ENCODE peak calls at places on chromosomes 7 and 10, in six cellular contexts. Q is kidney, S is mesendoderm, P is aorta, M is heart right ventricle, E is ovary. L is an unnamed sample.

GRCh38 chr7:6430271-6430940 is 17.3 kb downstream of the DAGLB start:
- DNase-seq in Q (no peak), S (peak; percentile 52), P (no peak), M (no peak), E (no peak), L (peak; percentile 69)

GRCh38 chr10:125991009-125991788 is 94.8 kb downstream of the FANK1 start:
- DNase-seq in Q (no peak), S (no peak), P (no peak), M (no peak), E (no peak), L (no peak)

GRCh38 chr7:156064921-156065386 is 252.7 kb upstream of the SHH start:
- DNase-seq in Q (no peak), S (no peak), P (no peak), M (no peak), E (no peak), L (no peak)

GRCh38 chr7:25171071-25171470 is 46.0 kb upstream of the CYCS start:
- DNase-seq in Q (no peak), S (no peak), P (no peak), M (no peak), E (no peak), L (no peak)

GRCh38 chr10:116429288-116429977 is 1.8 kb downstream of the PNLIPRP3 start:
- DNase-seq in Q (no peak), S (no peak), P (no peak), M (no peak), E (no peak), L (no peak)

GRCh38 chr10:123913688-123914268 is 22.2 kb upstream of the CPXM2 start:
- DNase-seq in Q (peak; percentile 81), S (peak; percentile 47), P (no peak), M (no peak), E (peak; percentile 44), L (no peak)

GRCh38 chr10:110636932-110637557 is 7.1 kb upstream of the RBM20 start:
- DNase-seq in Q (no peak), S (peak; percentile 90), P (no peak), M (peak; percentile 54), E (no peak), L (peak; percentile 90)

GRCh38 chr7:17239683-17240521 is 58.5 kb upstream of the AHR start:
- DNase-seq in Q (no peak), S (peak; percentile 7), P (no peak), M (no peak), E (no peak), L (no peak)

GRCh38 chr10:22103701-22104100 is 100.2 kb upstream of the DNAJC1 start:
- DNase-seq in Q (no peak), S (peak; percentile 49), P (no peak), M (no peak), E (no peak), L (peak; percentile 56)

GRCh38 chr7:78226059-78226658 is 427.6 kb downstream of the PHTF2 start:
- DNase-seq in Q (no peak), S (peak; percentile 70), P (peak; percentile 83), M (peak; percentile 26), E (peak; percentile 77), L (peak; percentile 89)

GRCh38 chr10:3666525-3667302 is 118.3 kb downstream of the KLF6 start:
- DNase-seq in Q (no peak), S (no peak), P (no peak), M (no peak), E (no peak), L (no peak)

GRCh38 chr10:69232736-69233135 is 12.6 kb downstream of the HKDC1 start:
- DNase-seq in Q (no peak), S (no peak), P (no peak), M (no peak), E (no peak), L (peak; percentile 54)

GRCh38 chr7:35802102-35802466 is 1.2 kb downstream of the SEPTIN7 start:
- DNase-seq in Q (no peak), S (no peak), P (no peak), M (no peak), E (no peak), L (no peak)
- H3K4me1 ChIP-seq in Q (peaks cover 13% of the 10 kb centered on the region), S (peaks cover 2% of the 10 kb centered on the region), P (no peaks in the 10 kb centered on the region), M (peaks cover 27% of the 10 kb centered on the region), E (peaks cover 7% of the 10 kb centered on the region), L (peaks cover 4% of the 10 kb centered on the region)

GRCh38 chr10:1249142-1249541 is 193.0 kb downstream of the WDR37 start:
- DNase-seq in Q (no peak), S (no peak), P (no peak), M (no peak), E (no peak), L (no peak)

GRCh38 chr10:1244493-1244892 is 188.3 kb downstream of the WDR37 start:
- DNase-seq in Q (no peak), S (no peak), P (no peak), M (no peak), E (no peak), L (peak; percentile 41)

GRCh38 chr10:1251769-1252168 is 195.6 kb downstream of the WDR37 start:
- DNase-seq in Q (no peak), S (no peak), P (no peak), M (no peak), E (no peak), L (no peak)

GRCh38 chr10:1243486-1244182 is 187.4 kb downstream of the WDR37 start:
- DNase-seq in Q (no peak), S (peak; percentile 35), P (peak; percentile 68), M (no peak), E (no peak), L (peak; percentile 89)

DNA sequence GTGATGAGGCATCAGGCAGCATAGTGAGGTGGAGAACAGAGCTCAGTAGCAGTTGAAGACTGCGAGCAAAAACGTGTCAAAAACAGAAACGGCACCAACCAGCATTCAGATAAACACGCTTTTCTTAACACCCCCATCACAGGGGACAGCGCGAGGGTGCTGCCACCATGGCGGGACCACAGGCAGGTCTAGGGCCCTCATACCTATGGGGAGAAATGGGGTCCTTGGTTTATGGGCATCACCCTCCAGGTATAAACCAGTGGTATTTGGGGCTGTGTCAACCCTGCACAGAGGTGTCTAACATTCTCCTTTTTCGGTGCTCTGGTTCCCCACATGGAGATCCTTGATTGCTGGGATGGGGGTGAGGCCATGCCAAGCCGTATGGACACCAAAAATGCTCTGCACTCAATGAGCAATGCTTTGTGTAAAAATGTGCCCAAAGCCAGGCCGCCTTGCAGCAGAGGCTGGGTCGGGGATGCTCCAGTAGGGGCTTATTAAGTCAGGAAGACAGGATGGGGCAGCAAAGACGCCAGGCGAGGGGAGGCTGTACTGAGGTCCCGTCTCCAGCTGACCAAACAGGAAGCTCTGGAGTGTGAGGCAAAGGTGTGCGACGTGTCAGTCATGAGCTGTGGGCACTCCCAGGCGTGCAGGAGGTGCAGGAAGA is 191.5 kb downstream of the WDR37 start:
- DNase-seq in Q (no peak), S (no peak), P (no peak), M (no peak), E (no peak), L (no peak)
- H3K27ac ChIP-seq in Q (no peak overlapping the region), S (no peak overlapping the region), P (no peak overlapping the region), M (no peak overlapping the region), E (no peak overlapping the region), L (no peak overlapping the region)

DNA sequence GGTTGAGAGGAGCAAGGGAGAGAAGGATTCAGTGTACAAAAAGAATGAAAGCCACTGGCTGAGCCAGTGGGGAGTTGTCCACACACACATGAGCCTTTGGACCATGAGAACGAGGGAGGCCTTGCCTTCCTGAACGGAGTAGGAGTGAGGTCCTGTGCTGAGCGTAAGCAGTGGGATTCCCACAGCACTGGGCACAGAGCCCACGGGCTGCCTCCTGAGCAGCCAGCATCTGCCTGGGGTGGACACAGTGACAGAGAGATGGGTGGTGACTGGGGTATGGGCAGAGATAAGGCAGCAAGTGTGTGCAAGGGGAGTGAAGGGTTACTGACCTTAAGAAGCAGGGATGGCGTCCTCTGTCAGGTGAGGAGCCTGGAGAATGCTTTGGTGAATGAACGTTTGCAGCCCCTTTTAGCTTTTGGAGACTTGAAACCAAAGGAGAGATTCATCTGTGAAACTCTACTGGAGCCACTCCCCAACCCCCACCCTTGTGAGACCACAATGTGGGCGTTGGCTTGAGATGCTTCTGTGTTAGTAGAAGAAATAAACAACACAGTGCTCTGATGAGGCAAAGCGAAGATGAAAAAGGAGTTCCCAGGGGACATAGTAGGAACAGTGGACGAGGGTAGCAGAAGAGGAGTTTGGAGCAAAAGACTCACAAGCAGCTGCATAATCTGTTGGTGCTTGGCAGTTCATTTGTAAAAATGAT is 56.5 kb downstream of the FIGNL1 start:
- DNase-seq in Q (no peak), S (no peak), P (no peak), M (no peak), E (no peak), L (no peak)
- H3K36me3 ChIP-seq in Q (no peaks in the 10 kb centered on the region), S (no peaks in the 10 kb centered on the region), P (no peaks in the 10 kb centered on the region), M (no peaks in the 10 kb centered on the region), E (no peaks in the 10 kb centered on the region), L (no peaks in the 10 kb centered on the region)

GRCh38 chr10:122084286-122085041 is 95.5 kb downstream of the TACC2 start:
- DNase-seq in Q (no peak), S (no peak), P (no peak), M (no peak), E (no peak), L (peak; percentile 31)
- H3K4me1 ChIP-seq in Q (no peaks in the 10 kb centered on the region), S (no peaks in the 10 kb centered on the region), P (no peaks in the 10 kb centered on the region), M (peaks cover 18% of the 10 kb centered on the region), E (no peaks in the 10 kb centered on the region), L (no peaks in the 10 kb centered on the region)

GRCh38 chr7:66409493-66409892 is 204.4 kb downstream of the TPST1 start:
- DNase-seq in Q (no peak), S (no peak), P (no peak), M (no peak), E (no peak), L (no peak)
- H3K27ac ChIP-seq in Q (no peak overlapping the region), S (no peak overlapping the region), P (no peak overlapping the region), M (no peak overlapping the region), E (no peak overlapping the region), L (no peak overlapping the region)